ENCODE peak calls at places on chromosomes 12 and 14, in six cellular contexts. L, R, S, N, M and P are unnamed samples.

GRCh38 chr14:54737132-54737711 is 165.4 kb downstream of the GCH1 start:
- DNase-seq in R (no peak), L (no peak), S (peak; percentile 70), N (no peak), M (no peak), P (no peak)

GRCh38 chr12:32761716-32762115 is 6.0 kb upstream of the YARS2 start:
- DNase-seq in R (no peak), L (no peak), N (no peak), S (no peak), M (no peak), P (no peak)

GRCh38 chr12:38586652-38587219 is 270.2 kb downstream of the ALG10B start:
- DNase-seq in M (no peak), L (no peak), N (no peak), R (no peak), S (no peak), P (no peak)

GRCh38 chr12:78167510-78167909 is 336.8 kb downstream of the NAV3 start:
- DNase-seq in R (no peak), N (no peak), M (no peak), S (peak; percentile 12), L (no peak), P (no peak)

GRCh38 chr14:88550078-88550477 is 4.7 kb downstream of the PTPN21 start:
- DNase-seq in M (no peak), R (no peak), S (no peak), L (no peak), N (no peak), P (no peak)

GRCh38 chr14:71466942-71467341 is 465.3 kb upstream of the RGS6 start:
- DNase-seq in R (no peak), L (no peak), N (no peak), S (no peak), M (no peak), P (no peak)

GRCh38 chr12:79482323-79482722 is 208.4 kb downstream of the PAWR start:
- DNase-seq in M (no peak), L (no peak), R (no peak), N (no peak), S (no peak), P (no peak)

GRCh38 chr12:82015623-82016347 is 256.6 kb upstream of the PPFIA2 start:
- DNase-seq in L (no peak), S (no peak), R (no peak), M (no peak), N (no peak), P (no peak)

GRCh38 chr14:78530078-78530477 is 359.9 kb downstream of the NRXN3 start:
- DNase-seq in R (no peak), M (peak; percentile 50), S (peak; percentile 18), N (no peak), L (peak; percentile 19), P (no peak)

GRCh38 chr14:96197163-96197852 is 7.3 kb upstream of the BDKRB2 start:
- DNase-seq in R (no peak), M (no peak), N (no peak), L (no peak), S (no peak), P (no peak)

GRCh38 chr12:44428825-44429224 is 447.3 kb downstream of the NELL2 start:
- DNase-seq in M (no peak), L (no peak), N (no peak), S (no peak), R (no peak), P (no peak)

GRCh38 chr14:35504260-35504659 is 29.7 kb upstream of the INSM2 start:
- DNase-seq in S (no peak), M (no peak), N (no peak), R (no peak), L (no peak), P (no peak)

GRCh38 chr14:92914087-92914656 is 8.8 kb upstream of the CHGA start:
- DNase-seq in N (no peak), M (peak; percentile 60), S (no peak), L (no peak), R (no peak), P (no peak)

GRCh38 chr14:95500772-95501401 is 15.6 kb downstream of the SYNE3 start:
- DNase-seq in S (peak; percentile 86), N (no peak), R (no peak), M (no peak), L (no peak), P (peak; percentile 83)

GRCh38 chr14:69547701-69548348 is 26.8 kb downstream of the CCDC177 start:
- DNase-seq in S (no peak), L (peak; percentile 44), R (no peak), N (no peak), M (peak; percentile 68), P (no peak)

GRCh38 chr12:29088611-29089219 is 60.4 kb upstream of the FAR2 start:
- DNase-seq in S (peak; percentile 19), M (no peak), L (peak; percentile 12), R (no peak), N (no peak), P (no peak)

GRCh38 chr12:122738561-122738960 is 7.9 kb upstream of the HCAR1 start:
- DNase-seq in L (no peak), M (no peak), R (no peak), S (no peak), N (no peak), P (no peak)

GRCh38 chr12:67649165-67650126 is 901 bp downstream of the DYRK2 start:
- DNase-seq in L (peak; percentile 33), M (peak; percentile 39), R (peak; percentile 56), S (peak; percentile 23), N (no peak), P (no peak)

GRCh38 chr12:65948320-65949008 is 124.2 kb downstream of the HMGA2 start:
- DNase-seq in R (peak; percentile 8), M (no peak), S (peak; percentile 97), L (no peak), N (no peak), P (peak; percentile 67)

GRCh38 chr12:31966558-31967205 is 7.5 kb downstream of the RESF1 start:
- DNase-seq in M (no peak), R (no peak), L (no peak), S (no peak), N (no peak), P (no peak)

GRCh38 chr12:131855521-131856142 is 27.4 kb downstream of the MMP17 start:
- DNase-seq in L (no peak), R (no peak), M (no peak), N (no peak), S (no peak), P (no peak)

GRCh38 chr12:16939871-16940306 is 333.9 kb upstream of the LMO3 start:
- DNase-seq in M (no peak), R (no peak), S (peak; percentile 29), N (no peak), L (peak; percentile 76), P (no peak)

GRCh38 chr12:121718653-121719239 is 6.2 kb downstream of the TMEM120B start:
- DNase-seq in L (no peak), R (no peak), N (no peak), M (no peak), S (no peak), P (no peak)

GRCh38 chr12:32115404-32116104 is 8.9 kb downstream of the BICD1 start:
- DNase-seq in M (no peak), L (no peak), S (peak; percentile 99), N (no peak), R (no peak), P (peak; percentile 93)

GRCh38 chr14:53109028-53109687 is 44.0 kb downstream of the DDHD1 start:
- DNase-seq in R (no peak), N (no peak), S (no peak), M (no peak), L (no peak), P (no peak)

GRCh38 chr12:6407206-6407954 is 23.4 kb downstream of the LTBR start:
- DNase-seq in R (no peak), L (no peak), S (no peak), M (no peak), N (no peak), P (no peak)